ENCODE peak calls at places on chromosomes 2 and 18, in four cellular contexts. Q is BE2C, R is astrocyte of the spinal cord, J is fibroblast of mammary gland. S is an unnamed sample.

GRCh38 chr18:44771957-44772917 is 91.5 kb downstream of the SETBP1 start:
- DNase-seq in Q (no peak), R (peak; percentile 91), J (peak; percentile 24), S (no peak)

GRCh38 chr2:213234641-213235040 is 49.6 kb upstream of the SPAG16 start:
- DNase-seq in Q (no peak), R (peak; percentile 26), J (no peak), S (no peak)

GRCh38 chr2:133644850-133645249 is 76.6 kb upstream of the NCKAP5 start:
- DNase-seq in Q (no peak), R (no peak), J (no peak), S (no peak)

GRCh38 chr2:9258953-9259399 is 52.4 kb downstream of the ASAP2 start:
- DNase-seq in Q (no peak), R (peak; percentile 66), J (peak; percentile 68), S (no peak)

GRCh38 chr2:126187665-126188064 is 468.3 kb upstream of the GYPC start:
- DNase-seq in Q (no peak), R (peak; percentile 2), J (no peak), S (no peak)

GRCh38 chr2:240551288-240551687 is 6.5 kb downstream of the ANKMY1 start:
- DNase-seq in Q (no peak), R (no peak), J (no peak), S (no peak)

GRCh38 chr2:219713110-219713509 is 85.7 kb downstream of the SLC4A3 start:
- DNase-seq in Q (peak; percentile 61), R (peak; percentile 35), J (peak; percentile 72), S (no peak)

GRCh38 chr2:159793265-159793664 is 4.7 kb downstream of the CD302 start:
- DNase-seq in Q (no peak), R (no peak), J (no peak), S (no peak)

GRCh38 chr2:8281234-8281633 is 400.6 kb upstream of the ID2 start:
- DNase-seq in Q (no peak), R (no peak), J (no peak), S (no peak)

GRCh38 chr2:165902929-165903328 is 50.6 kb downstream of the TTC21B start:
- DNase-seq in Q (no peak), R (peak; percentile 41), J (peak; percentile 36), S (no peak)

DNA sequence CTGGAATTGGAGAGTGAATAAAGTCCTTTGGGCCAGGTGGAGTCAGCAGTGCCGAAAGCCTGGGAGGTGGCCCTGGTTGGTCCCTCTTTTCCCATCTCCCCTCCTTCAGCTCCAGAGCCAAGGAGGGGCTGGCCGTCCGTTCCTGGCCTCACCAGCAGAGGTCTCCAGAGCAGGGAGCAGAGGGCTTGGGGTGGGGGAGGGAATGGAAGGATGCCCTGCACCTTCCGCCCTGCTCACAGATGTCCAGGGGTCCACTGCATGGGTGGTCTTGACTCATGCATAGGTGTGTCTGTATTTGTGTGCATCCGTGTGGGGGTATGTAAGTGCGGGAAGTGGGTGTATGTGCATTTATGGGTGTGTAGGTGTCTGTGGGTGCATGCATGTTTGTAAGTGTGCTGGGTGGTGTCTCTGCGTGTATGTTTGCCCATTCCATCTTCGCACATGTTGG is 201.9 kb downstream of the ZFP36L2 start:
- DNase-seq in Q (peak; percentile 84), R (peak; percentile 60), J (peak; percentile 64), S (peak; percentile 83)
- TF ChIP-seq CTCF in Q (peak; percentile 97), R (peak; percentile 92), J (peak; percentile 94), S (peak; percentile 65)

DNA sequence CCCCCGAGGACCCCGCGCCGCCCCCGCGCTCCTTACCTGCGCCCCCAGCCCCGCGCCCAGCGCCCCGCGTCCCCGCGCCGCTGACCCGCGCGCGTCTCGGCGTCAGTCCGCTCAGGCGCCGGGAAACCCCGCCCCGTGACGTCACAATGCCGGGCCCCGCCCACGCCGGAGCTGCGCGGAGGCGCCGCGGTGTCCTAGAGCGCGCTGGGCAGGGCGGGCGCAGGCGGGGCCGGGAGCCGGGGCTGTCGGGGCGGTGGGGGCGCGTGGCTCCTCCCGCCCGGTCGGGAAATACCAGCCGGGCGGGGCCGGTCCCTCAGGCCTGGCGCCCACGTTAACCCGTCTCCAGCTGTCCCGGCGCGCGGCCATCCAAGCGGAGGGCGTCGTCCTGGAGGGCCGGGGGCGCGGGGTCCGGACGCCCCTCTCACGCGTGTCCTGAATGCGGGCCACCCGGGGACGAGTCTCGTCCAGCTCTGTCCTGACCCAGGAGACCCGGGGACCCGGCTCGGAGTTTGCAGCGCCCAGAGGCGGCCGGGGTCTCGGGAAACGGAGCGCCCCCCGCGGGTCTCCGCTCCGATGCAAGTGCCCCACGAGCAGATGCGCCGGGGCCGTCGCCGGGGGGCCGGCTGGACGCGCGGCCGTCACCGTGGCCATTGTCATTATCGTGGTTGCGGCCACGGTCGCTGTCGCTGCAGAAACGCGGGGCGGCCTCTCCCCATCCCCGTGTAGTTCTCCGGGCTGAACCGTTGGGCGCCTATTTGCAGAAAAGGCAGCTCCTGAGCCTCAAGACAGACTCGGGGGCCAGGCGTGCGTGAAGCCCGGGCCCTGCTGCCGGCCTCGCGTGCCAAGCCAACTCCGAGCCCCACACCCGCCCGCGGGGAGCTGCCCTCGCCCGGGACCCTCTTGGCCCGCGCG is at the start of gene SLC66A2:
- DNase-seq in Q (peak; percentile 85), R (peak; percentile 83), J (peak; percentile 79), S (peak; percentile 99)
- TF ChIP-seq CTCF in Q (no peak), R (no peak), J (no peak), S (no peak)

GRCh38 chr2:137912358-137912757 is 51.9 kb upstream of the HNMT start:
- DNase-seq in Q (no peak), R (no peak), J (no peak), S (no peak)

GRCh38 chr2:137913169-137913568 is 51.1 kb upstream of the HNMT start:
- DNase-seq in Q (no peak), R (no peak), J (no peak), S (no peak)

GRCh38 chr2:137910641-137911040 is 53.6 kb upstream of the HNMT start:
- DNase-seq in Q (no peak), R (peak; percentile 43), J (peak; percentile 29), S (no peak)
- TF ChIP-seq CTCF in Q (peak; percentile 34), R (peak; percentile 56), J (peak; percentile 53), S (peak; percentile 76)

GRCh38 chr2:10433264-10433947 is 14.7 kb downstream of the ODC1 start:
- DNase-seq in Q (no peak), R (no peak), J (no peak), S (no peak)
- TF ChIP-seq CTCF in Q (no peak), R (no peak), J (no peak), S (no peak)

DNA sequence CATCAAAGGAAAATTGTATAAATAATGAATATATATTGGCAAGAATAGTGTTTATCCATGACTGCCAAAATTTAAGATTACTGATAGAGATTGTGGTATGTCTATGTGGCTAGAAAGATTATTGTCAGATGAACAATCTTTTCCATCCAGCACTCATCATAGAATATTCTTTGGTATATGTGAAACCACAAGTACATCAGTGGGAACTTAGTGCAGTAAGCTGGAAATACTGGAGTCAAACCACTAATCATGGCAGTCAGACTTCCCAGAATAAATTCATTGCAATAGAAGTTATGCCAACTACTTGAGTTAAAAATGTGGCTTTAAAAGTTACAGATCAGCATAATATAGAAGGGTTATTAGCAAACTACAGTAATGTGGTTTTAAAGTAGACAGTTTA is 310.3 kb downstream of the GULP1 start:
- DNase-seq in Q (no peak), R (peak; percentile 82), J (peak; percentile 65), S (no peak)
- TF ChIP-seq CTCF in Q (no peak), R (no peak), J (no peak), S (no peak)

GRCh38 chr2:169360984-169361705 is 1.2 kb downstream of the LRP2 start:
- DNase-seq in Q (no peak), R (no peak), J (no peak), S (peak; percentile 24)

GRCh38 chr2:169363570-169364150 is 1.3 kb upstream of the LRP2 start:
- DNase-seq in Q (no peak), R (peak; percentile 14), J (peak; percentile 7), S (peak; percentile 32)

GRCh38 chr2:169362346-169363026 is at the start of gene LRP2:
- DNase-seq in Q (no peak), R (peak; percentile 3), J (no peak), S (peak; percentile 64)

GRCh38 chr2:169363027-169363569 is 764 bp upstream of the LRP2 start:
- DNase-seq in Q (no peak), R (peak; percentile 4), J (peak; percentile 2), S (no peak)

GRCh38 chr2:169361706-169362345 is 508 bp downstream of the LRP2 start:
- DNase-seq in Q (no peak), R (peak; percentile 8), J (no peak), S (peak; percentile 44)
- TF ChIP-seq CTCF in Q (no peak), R (no peak), J (no peak), S (no peak)

GRCh38 chr18:25099838-25100393 is 252.1 kb downstream of the ZNF521 start:
- DNase-seq in Q (no peak), R (peak; percentile 49), J (peak; percentile 62), S (no peak)
- TF ChIP-seq CTCF in Q (no peak), R (no peak), J (no peak), S (no peak)

S was measured in glutamatergic neuron.